ENCODE peak calls at places on chromosomes 7 and 10, in six cellular contexts. C is frontal cortex; L is neural crest cell; U is effector CD4-positive, alpha-beta T cell; Y is progenitor cell of endocrine pancreas; K is ureter. E is an unnamed sample.
A peak's percentile ranks its signal among the peaks of the same experiment; 100 is the strongest.

GRCh38 chr7:100611983-100612729 is at the start of gene MOSPD3:
- DNase-seq in L (peak; percentile 98), C (peak; percentile 99), U (peak; percentile 95), Y (peak; percentile 97), K (peak; percentile 99), E (peak; percentile 99)

GRCh38 chr10:16941865-16942264 is 124.6 kb upstream of the RSU1 start:
- DNase-seq in Y (no peak), U (no peak), C (no peak), L (no peak), K (no peak), E (no peak)

GRCh38 chr10:44306147-44306710 is 78.7 kb downstream of the CXCL12 start:
- DNase-seq in C (no peak), L (no peak), K (no peak), U (no peak), Y (no peak), E (no peak)

GRCh38 chr10:86077871-86078638 is 288.5 kb downstream of the GRID1 start:
- DNase-seq in K (no peak), L (no peak), U (no peak), C (no peak), Y (no peak), E (no peak)

GRCh38 chr7:92785923-92786322 is 50.5 kb downstream of the CDK6 start:
- DNase-seq in K (no peak), U (no peak), L (no peak), Y (no peak), C (no peak), E (no peak)

GRCh38 chr7:31487476-31487875 is 26.4 kb upstream of the ITPRID1 start:
- DNase-seq in Y (no peak), L (no peak), U (no peak), K (no peak), C (no peak), E (no peak)

GRCh38 chr7:156074982-156075615 is 262.8 kb upstream of the SHH start:
- DNase-seq in C (no peak), Y (no peak), K (no peak), U (no peak), L (no peak), E (no peak)

GRCh38 chr7:129332354-129333056 is 101.7 kb upstream of the STRIP2 start:
- DNase-seq in Y (no peak), C (no peak), K (no peak), L (no peak), U (no peak), E (no peak)

GRCh38 chr7:155842496-155843265 is 30.4 kb upstream of the SHH start:
- DNase-seq in L (no peak), K (no peak), U (no peak), C (no peak), Y (no peak), E (no peak)

GRCh38 chr10:13238271-13239077 is 4.3 kb upstream of the UCMA start:
- DNase-seq in K (no peak), L (no peak), U (no peak), C (no peak), Y (no peak), E (no peak)

GRCh38 chr7:33750177-33750576 is 155.2 kb upstream of the BMPER start:
- DNase-seq in L (no peak), K (no peak), Y (no peak), C (no peak), U (no peak), E (no peak)

GRCh38 chr7:19079066-19079465 is 38.4 kb downstream of the TWIST1 start:
- DNase-seq in L (no peak), C (no peak), K (no peak), Y (no peak), U (no peak), E (no peak)

GRCh38 chr10:96235326-96236089 is 35.9 kb downstream of the BLNK start:
- DNase-seq in L (no peak), Y (no peak), C (no peak), K (no peak), U (no peak), E (no peak)

GRCh38 chr7:155213385-155213784 is 84.3 kb upstream of the INSIG1 start:
- DNase-seq in C (no peak), L (no peak), Y (no peak), U (no peak), K (no peak), E (no peak)

GRCh38 chr7:77866791-77867190 is 68.2 kb downstream of the PHTF2 start:
- DNase-seq in Y (no peak), K (no peak), L (no peak), U (no peak), C (no peak), E (no peak)